ENCODE peak calls at places on chromosomes 2 and 18, in five cellular contexts. P is colonic mucosa, W is DND-41, S is IMR-90, D is MM.1S. Z is an unnamed sample.

GRCh38 chr2:55804535-55804934 is 110.9 kb upstream of the PNPT1 start:
- DNase-seq in W (no peak), P (no peak), S (no peak), D (no peak), Z (no peak)

GRCh38 chr18:45962461-45962860 is 4.7 kb downstream of the EPG5 start:
- DNase-seq in P (no peak), D (peak; percentile 49), S (peak; percentile 77), W (peak; percentile 43), Z (peak; percentile 71)

GRCh38 chr2:214575030-214575949 is 164.4 kb downstream of the VWC2L start:
- DNase-seq in P (no peak), D (no peak), W (no peak), S (no peak), Z (no peak)

GRCh38 chr18:80124131-80124530 is 15.1 kb downstream of the ADNP2 start:
- DNase-seq in P (no peak), W (no peak), S (no peak), D (no peak), Z (peak; percentile 54)

GRCh38 chr18:47174545-47175116 is 1.5 kb downstream of the IER3IP1 start:
- DNase-seq in P (peak; percentile 25), S (no peak), W (no peak), D (no peak), Z (peak; percentile 54)

GRCh38 chr2:238449909-238450417 is 23.2 kb downstream of the ASB1 start:
- DNase-seq in W (no peak), S (peak; percentile 51), P (peak; percentile 35), D (no peak), Z (no peak)

GRCh38 chr2:239285071-239285931 is 115.5 kb downstream of the HDAC4 start:
- DNase-seq in D (no peak), S (no peak), W (peak; percentile 52), P (no peak), Z (no peak)

GRCh38 chr2:151637284-151637781 is 96.9 kb downstream of the NEB start:
- DNase-seq in D (peak; percentile 88), W (peak; percentile 64), P (no peak), S (no peak), Z (no peak)

GRCh38 chr2:156486175-156486574 is 50.0 kb downstream of the GPD2 start:
- DNase-seq in W (no peak), D (no peak), S (peak; percentile 60), P (no peak), Z (peak; percentile 13)

GRCh38 chr18:59904051-59904601 is 4.3 kb downstream of the PMAIP1 start:
- DNase-seq in P (no peak), S (peak; percentile 48), W (no peak), D (no peak), Z (no peak)

GRCh38 chr2:192487636-192488035 is 292.9 kb upstream of the TMEFF2 start:
- DNase-seq in P (peak; percentile 53), S (no peak), D (no peak), W (no peak), Z (no peak)

GRCh38 chr2:68757081-68757480 is 22.5 kb downstream of the ARHGAP25 start:
- DNase-seq in D (no peak), W (no peak), S (no peak), P (no peak), Z (no peak)

GRCh38 chr2:231704017-231704416 is 4.3 kb upstream of the PTMA start:
- DNase-seq in P (no peak), W (no peak), S (no peak), D (no peak), Z (no peak)

GRCh38 chr18:44033144-44033543 is 647.5 kb upstream of the SETBP1 start:
- DNase-seq in P (no peak), S (no peak), D (no peak), W (no peak), Z (no peak)

GRCh38 chr2:105371810-105372209 is 27.0 kb downstream of the FHL2 start:
- DNase-seq in S (no peak), P (no peak), W (no peak), D (no peak), Z (no peak)

GRCh38 chr2:38765149-38765548 is 12.9 kb upstream of the GEMIN6 start:
- DNase-seq in S (peak; percentile 79), W (no peak), P (no peak), D (no peak), Z (peak; percentile 74)

GRCh38 chr2:207167129-207167923 is 1.6 kb upstream of the KLF7 start:
- DNase-seq in S (peak; percentile 72), D (no peak), W (no peak), P (no peak), Z (peak; percentile 57)

GRCh38 chr2:237585590-237586221 is 4.8 kb downstream of the RAB17 start:
- DNase-seq in P (no peak), W (no peak), D (no peak), S (no peak), Z (no peak)

GRCh38 chr2:94871226-94872087 is at the start of gene TEKT4:
- DNase-seq in P (no peak), D (no peak), W (no peak), S (no peak), Z (no peak)

GRCh38 chr18:37659906-37660305 is 94.3 kb upstream of the CELF4 start:
- DNase-seq in W (no peak), P (no peak), D (no peak), S (no peak), Z (no peak)

GRCh38 chr2:177525351-177525750 is 132.8 kb downstream of the AGPS start:
- DNase-seq in P (no peak), S (peak; percentile 2), W (no peak), D (no peak), Z (no peak)

GRCh38 chr2:52934354-52934898 is 833.2 kb upstream of the CHAC2 start:
- DNase-seq in D (peak; percentile 64), P (no peak), S (peak; percentile 91), W (no peak), Z (peak; percentile 96)

GRCh38 chr2:200622106-200622505 is 36.3 kb downstream of the AOX1 start:
- DNase-seq in P (no peak), D (no peak), S (peak; percentile 52), W (no peak), Z (no peak)

GRCh38 chr2:47688561-47688960 is 94.4 kb upstream of the MSH6 start:
- DNase-seq in P (no peak), S (no peak), D (no peak), W (peak; percentile 65), Z (no peak)

GRCh38 chr2:127516031-127516430 is 10.3 kb downstream of the IWS1 start:
- DNase-seq in S (peak; percentile 27), P (peak; percentile 52), D (no peak), W (no peak), Z (peak; percentile 64)

GRCh38 chr2:224284134-224284946 is 117.6 kb downstream of the FAM124B start:
- DNase-seq in W (no peak), P (peak; percentile 30), S (peak; percentile 25), D (peak; percentile 51), Z (peak; percentile 43)

GRCh38 chr18:44537521-44537920 is 143.2 kb upstream of the SETBP1 start:
- DNase-seq in W (no peak), S (peak; percentile 20), P (no peak), D (no peak), Z (peak; percentile 89)

GRCh38 chr2:165698621-165698946 is 95.5 kb downstream of the GALNT3 start:
- DNase-seq in P (peak; percentile 36), S (peak; percentile 43), D (peak; percentile 65), W (peak; percentile 11), Z (peak; percentile 47)

GRCh38 chr2:157628532-157629415 is at the start of gene ACVR1C:
- DNase-seq in S (peak; percentile 37), D (peak; percentile 84), W (no peak), P (peak; percentile 91), Z (peak; percentile 60)

GRCh38 chr2:3236300-3236699 is 141.3 kb downstream of the EIPR1 start:
- DNase-seq in D (no peak), W (no peak), P (no peak), S (no peak), Z (peak; percentile 52)

GRCh38 chr2:23801396-23801795 is 125.5 kb downstream of the ATAD2B start:
- DNase-seq in P (no peak), D (no peak), S (peak; percentile 82), W (no peak), Z (peak; percentile 46)

DNA sequence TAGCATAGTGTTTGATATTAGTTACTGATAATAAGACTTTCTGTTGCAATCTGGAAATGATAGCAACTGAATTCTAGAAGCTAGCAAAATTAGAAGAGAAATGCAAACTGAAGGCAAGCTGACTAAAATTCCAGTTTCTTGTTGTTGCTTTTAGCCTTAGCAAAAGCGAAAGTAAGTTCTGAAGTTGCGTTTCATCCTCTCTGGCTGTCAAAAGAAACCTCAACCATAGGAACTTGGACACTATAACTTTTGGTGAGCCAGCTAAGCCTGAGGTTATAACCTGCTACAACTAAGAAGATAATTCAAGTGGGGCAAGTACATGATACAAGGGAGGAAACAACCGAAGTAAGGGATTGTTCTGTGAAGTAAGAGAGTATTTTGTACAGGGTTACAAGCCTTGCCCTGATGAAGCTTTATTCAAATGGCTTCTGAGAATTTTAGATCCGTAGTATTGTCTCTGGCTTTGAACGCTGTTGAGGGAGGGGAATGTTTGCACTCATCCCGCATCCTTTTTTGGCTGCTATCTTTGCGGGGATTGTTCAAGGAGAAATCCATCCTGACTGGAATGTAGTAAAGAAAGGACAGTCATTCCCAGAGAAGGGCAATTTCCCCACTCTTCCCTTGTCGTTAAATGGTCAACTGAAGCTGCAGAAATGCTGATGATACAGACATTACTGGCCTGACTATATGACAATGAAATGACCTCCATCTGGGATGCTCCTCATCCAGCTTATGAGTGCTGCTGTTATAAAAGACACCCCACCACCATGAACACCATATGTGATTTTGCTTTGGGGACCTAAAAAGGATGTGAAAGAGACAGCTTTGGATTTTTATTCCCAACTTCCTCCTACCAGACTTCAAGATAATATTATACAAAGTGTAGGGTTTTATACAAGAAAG is 7.0 kb upstream of the TMX3 start:
- DNase-seq in W (peak; percentile 42), S (no peak), P (no peak), D (peak; percentile 75), Z (peak; percentile 12)
- H3K27ac ChIP-seq in W (peak overlapping the region; percentile 73), S (no peak overlapping the region), P (peak overlapping the region; percentile 25), D (peak overlapping the region; percentile 33), Z (no peak overlapping the region)

GRCh38 chr2:164667566-164667965 is 46.3 kb upstream of the GRB14 start:
- DNase-seq in P (no peak), W (no peak), S (no peak), D (no peak), Z (no peak)
- TF ChIP-seq CTCF in P (no peak), W (no peak), S (no peak), D (no peak), Z (no peak)

DNA sequence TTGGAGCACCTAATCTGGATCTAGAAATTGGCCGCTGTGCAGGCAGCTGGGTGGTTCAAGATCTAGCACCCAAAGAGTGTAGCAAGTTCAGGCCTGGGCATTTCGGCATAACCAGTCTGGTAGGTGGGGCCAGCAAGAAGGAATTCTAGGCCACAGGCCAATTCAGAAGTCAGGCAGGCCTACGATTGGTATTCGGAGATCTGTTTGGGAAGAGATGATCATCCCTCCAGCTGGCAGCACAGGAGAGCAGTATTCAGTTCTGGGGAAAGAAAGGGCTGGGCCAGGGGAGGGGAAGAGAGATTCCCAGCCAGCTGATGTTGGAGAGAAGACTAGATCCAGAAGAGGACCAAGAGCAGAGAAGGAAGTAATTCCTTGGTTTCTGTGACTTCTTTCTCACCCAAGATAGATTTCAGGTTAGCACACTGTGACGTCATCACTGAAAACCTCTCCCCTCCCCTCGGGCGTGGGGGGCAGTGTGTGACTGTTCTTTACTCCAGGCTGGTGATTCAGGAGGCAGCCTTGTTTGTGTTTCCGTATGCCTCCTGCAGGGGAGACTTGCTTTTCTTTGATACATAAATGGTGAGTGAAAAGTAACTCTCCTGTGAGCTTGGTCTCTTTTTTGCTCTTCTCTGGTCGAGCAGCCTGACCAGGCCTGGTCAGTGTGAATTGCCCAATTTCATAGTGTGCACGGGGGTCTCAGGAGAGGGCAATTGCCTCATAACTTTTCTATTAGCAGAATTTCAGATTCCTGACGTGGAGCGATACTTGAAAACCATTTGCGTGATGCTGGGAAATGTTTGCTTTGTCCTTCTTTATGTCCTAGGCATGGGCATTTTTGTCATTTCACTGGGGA is 61.1 kb downstream of the MEIS1 start:
- DNase-seq in P (peak; percentile 23), S (peak; percentile 96), D (no peak), W (no peak), Z (peak; percentile 85)
- H3K9ac ChIP-seq in P (no peak overlapping the region), S (no peak overlapping the region), D (no peak overlapping the region), W (no peak overlapping the region), Z (no peak overlapping the region)

GRCh38 chr2:63740943-63741342 is 100.8 kb upstream of the UGP2 start:
- DNase-seq in S (no peak), W (no peak), P (no peak), D (no peak), Z (peak; percentile 31)
- H3K27ac ChIP-seq in S (no peak overlapping the region), W (no peak overlapping the region), P (no peak overlapping the region), D (no peak overlapping the region), Z (no peak overlapping the region)

Z was measured in mammary epithelial cell.